ENCODE peak calls at places on chromosomes 2 and 18, in four cellular contexts. C is aorta, L is gastrocnemius medialis, Z is ovary. P is an unnamed sample.

GRCh38 chr2:69149631-69150215 is 136.7 kb downstream of the ANTXR1 start:
- DNase-seq in C (peak; percentile 81), L (peak; percentile 33), Z (peak; percentile 80), P (no peak)

GRCh38 chr2:131104487-131105155 is 515 bp upstream of the PLEKHB2 start:
- DNase-seq in C (peak; percentile 54), L (peak; percentile 87), Z (no peak), P (peak; percentile 68)

GRCh38 chr18:74745658-74746403 is 148.2 kb downstream of the ZNF407 start:
- DNase-seq in C (no peak), L (no peak), Z (no peak), P (no peak)

GRCh38 chr2:160920791-160921303 is 239.4 kb upstream of the TANK start:
- DNase-seq in C (peak; percentile 66), L (peak; percentile 26), Z (peak; percentile 53), P (no peak)

GRCh38 chr18:62282188-62282629 is 42.9 kb upstream of the TNFRSF11A start:
- DNase-seq in C (no peak), L (no peak), Z (no peak), P (no peak)

GRCh38 chr2:191051825-191052778 is 38.1 kb upstream of the STAT1 start:
- DNase-seq in C (no peak), L (no peak), Z (no peak), P (peak; percentile 20)

GRCh38 chr18:61606068-61606660 is 272.9 kb downstream of the CDH20 start:
- DNase-seq in C (peak; percentile 56), L (no peak), Z (no peak), P (no peak)

GRCh38 chr2:17765423-17765822 is 11.5 kb downstream of the GEN1 start:
- DNase-seq in C (no peak), L (no peak), Z (no peak), P (no peak)

GRCh38 chr2:195613922-195614321 is 43.1 kb upstream of the SLC39A10 start:
- DNase-seq in C (no peak), L (no peak), Z (no peak), P (no peak)

GRCh38 chr2:228048838-228049490 is 132.5 kb downstream of the SPHKAP start:
- DNase-seq in C (no peak), L (no peak), Z (no peak), P (peak; percentile 65)

GRCh38 chr2:37652199-37652640 is 19.2 kb downstream of the CDC42EP3 start:
- DNase-seq in C (peak; percentile 54), L (peak; percentile 43), Z (no peak), P (no peak)
- H3K4me1 ChIP-seq in C (peaks cover 11% of the 10 kb centered on the region), L (peaks cover 94% of the 10 kb centered on the region), Z (peaks cover 7% of the 10 kb centered on the region), P (peaks cover 34% of the 10 kb centered on the region)

GRCh38 chr18:79400591-79401381 is 5.1 kb downstream of the NFATC1 start:
- DNase-seq in C (peak; percentile 77), L (peak; percentile 42), Z (peak; percentile 66), P (no peak)
- H3K4me3 ChIP-seq in C (peak overlapping the region; percentile 74), L (peak overlapping the region; percentile 73), Z (peak overlapping the region; percentile 84), P (peak overlapping the region; percentile 38)

DNA sequence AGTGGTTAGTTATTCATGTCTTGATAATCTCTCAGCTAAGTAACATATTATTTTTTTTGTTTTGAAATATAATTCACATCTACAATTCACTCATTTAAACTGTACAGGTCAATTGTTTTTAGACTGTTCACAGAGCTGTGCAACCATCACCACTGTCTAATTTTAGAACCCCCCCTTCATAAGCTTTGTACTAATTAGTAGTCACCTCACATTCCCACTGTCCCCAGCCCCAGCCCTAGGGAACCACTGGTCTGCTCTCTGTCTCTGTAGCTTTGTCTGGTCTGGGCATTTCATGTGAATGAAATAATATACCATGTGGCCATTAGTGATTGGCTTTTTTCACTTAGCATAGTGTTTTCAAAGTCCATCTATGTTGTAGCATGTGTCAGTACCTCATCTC is 55.3 kb downstream of the LCLAT1 start:
- DNase-seq in C (no peak), L (no peak), Z (no peak), P (no peak)
- H3K9me3 ChIP-seq in C (no peaks in the 10 kb centered on the region), L (peaks cover 6% of the 10 kb centered on the region), Z (no peaks in the 10 kb centered on the region), P (peaks cover 4% of the 10 kb centered on the region)

GRCh38 chr18:58105908-58106673 is 62.1 kb downstream of the NEDD4L start:
- DNase-seq in C (no peak), L (no peak), Z (no peak), P (no peak)
- H3K4me1 ChIP-seq in C (no peaks in the 10 kb centered on the region), L (no peaks in the 10 kb centered on the region), Z (peaks cover 11% of the 10 kb centered on the region), P (peaks cover 67% of the 10 kb centered on the region)

GRCh38 chr2:189022492-189022891 is 48.3 kb downstream of the COL3A1 start:
- DNase-seq in C (no peak), L (no peak), Z (no peak), P (no peak)
- H3K4me3 ChIP-seq in C (no peak overlapping the region), L (no peak overlapping the region), Z (no peak overlapping the region), P (no peak overlapping the region)

GRCh38 chr18:57429607-57430165 is 5.5 kb upstream of the ONECUT2 start:
- DNase-seq in C (no peak), L (no peak), Z (no peak), P (no peak)
- H3K9me3 ChIP-seq in C (peaks cover 7% of the 10 kb centered on the region), L (no peaks in the 10 kb centered on the region), Z (peaks cover 11% of the 10 kb centered on the region), P (no peaks in the 10 kb centered on the region)

GRCh38 chr18:55425698-55426097 is 162.3 kb downstream of the TCF4 start:
- DNase-seq in C (no peak), L (no peak), Z (no peak), P (no peak)
- H3K4me1 ChIP-seq in C (no peaks in the 10 kb centered on the region), L (peaks cover 8% of the 10 kb centered on the region), Z (peaks cover 2% of the 10 kb centered on the region), P (no peaks in the 10 kb centered on the region)

DNA sequence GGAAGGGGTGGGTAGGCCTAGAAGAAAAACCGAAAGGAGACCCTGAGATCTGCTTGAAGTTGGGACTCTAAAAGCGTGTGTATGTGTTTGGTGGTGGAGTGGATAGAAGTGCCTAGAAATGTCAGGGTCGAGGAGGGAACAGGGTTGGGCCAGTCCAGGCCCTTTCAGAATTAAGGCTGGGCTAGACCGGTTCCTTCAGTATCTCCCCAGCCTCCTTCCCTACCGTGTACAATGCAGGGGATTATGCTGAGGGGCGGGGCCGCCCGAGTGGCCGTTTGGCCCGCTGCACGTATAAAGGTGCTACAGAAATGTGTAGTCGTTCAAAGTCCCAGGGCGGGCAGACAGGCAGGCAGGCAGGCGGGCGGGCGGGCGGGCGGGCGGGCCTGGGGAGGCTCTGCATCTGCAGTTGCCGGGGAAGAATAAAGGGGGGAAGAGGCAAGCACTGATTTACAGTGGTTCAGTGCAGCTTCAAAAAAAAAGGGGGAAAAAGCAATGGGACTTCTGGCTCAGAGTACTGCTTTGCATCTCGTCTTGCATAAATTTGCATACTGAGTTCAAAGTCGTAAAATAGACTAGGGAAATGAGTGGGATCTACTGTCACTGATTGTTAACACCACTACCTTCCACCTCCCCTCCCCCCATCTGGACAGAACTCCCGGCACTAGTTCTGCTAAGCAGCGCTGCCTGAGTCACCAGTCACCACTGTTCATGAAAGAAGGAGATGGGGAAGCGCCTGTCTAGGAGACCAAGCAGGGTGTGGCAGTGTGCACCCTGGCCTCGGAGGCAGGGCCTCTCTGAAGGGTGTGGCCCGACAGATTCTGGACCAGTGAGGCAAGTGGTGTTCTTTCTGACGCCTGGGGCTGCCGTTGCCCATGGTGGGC is 3.6 kb downstream of the IGFBP2 start:
- DNase-seq in C (peak; percentile 73), L (no peak), Z (no peak), P (peak; percentile 89)
- H3K4me3 ChIP-seq in C (peak overlapping the region; percentile 99), L (peak overlapping the region; percentile 56), Z (no peak overlapping the region), P (peak overlapping the region; percentile 86)

GRCh38 chr18:78492064-78492812 is 487.4 kb upstream of the SALL3 start:
- DNase-seq in C (peak; percentile 24), L (no peak), Z (no peak), P (no peak)
- H3K9me3 ChIP-seq in C (no peaks in the 10 kb centered on the region), L (no peaks in the 10 kb centered on the region), Z (no peaks in the 10 kb centered on the region), P (no peaks in the 10 kb centered on the region)